ENCODE peak calls at places on chromosomes 6 and 20, in five cellular contexts. F is fibroblast of gingiva, W is heart left ventricle, V is AG04449, K is uterus. M is an unnamed sample.

GRCh38 chr20:37202267-37202943 is 23.1 kb upstream of the MROH8 start:
- DNase-seq in K (peak; percentile 60), F (peak; percentile 97), W (no peak), V (peak; percentile 96), M (peak; percentile 89)

GRCh38 chr6:54445207-54445606 is 137.0 kb downstream of the TINAG start:
- DNase-seq in F (no peak), W (no peak), V (no peak), K (no peak), M (no peak)

GRCh38 chr20:17873410-17874270 is 95.0 kb downstream of the SNX5 start:
- DNase-seq in V (peak; percentile 81), F (peak; percentile 99), W (peak; percentile 92), K (peak; percentile 95), M (peak; percentile 94)

GRCh38 chr6:44100088-44100550 is 27.1 kb downstream of the MRPL14 start:
- DNase-seq in V (no peak), W (peak; percentile 51), F (peak; percentile 20), K (no peak), M (peak; percentile 58)

GRCh38 chr20:19767070-19767469 is 9.0 kb downstream of the RIN2 start:
- DNase-seq in W (no peak), K (no peak), F (no peak), V (no peak), M (no peak)

GRCh38 chr6:70709826-70710225 is 42.1 kb downstream of the SMAP1 start:
- DNase-seq in K (no peak), W (no peak), V (peak; percentile 33), F (peak; percentile 67), M (peak; percentile 34)

GRCh38 chr6:107823047-107823557 is 1.0 kb downstream of the SCML4 start:
- DNase-seq in F (no peak), V (no peak), W (no peak), K (no peak), M (no peak)

GRCh38 chr6:111418971-111419693 is 63.9 kb downstream of the REV3L start:
- DNase-seq in W (no peak), K (no peak), V (peak; percentile 28), F (no peak), M (peak; percentile 22)

GRCh38 chr6:64591682-64592081 is 956.1 kb downstream of the PHF3 start:
- DNase-seq in F (no peak), W (no peak), V (no peak), K (no peak), M (no peak)

M was measured in GM03348.